ENCODE peak calls at places on chromosomes 4 and X, in four cellular contexts. One of them, this sample, is unnamed.

GRCh38 chrX:18179446-18179845 is 41.2 kb downstream of the BEND2 start:
- DNase-seq in RKO: no peak
- DNase-seq in naive thymus-derived CD8-positive, alpha-beta T cell: no peak
- DNase-seq in effector memory CD8-positive, alpha-beta T cell: no peak
- DNase-seq in this sample: no peak

GRCh38 chr4:31682796-31683195 is 962.6 kb downstream of the PCDH7 start:
- DNase-seq in RKO: no peak
- DNase-seq in naive thymus-derived CD8-positive, alpha-beta T cell: no peak
- DNase-seq in effector memory CD8-positive, alpha-beta T cell: no peak
- DNase-seq in this sample: no peak

GRCh38 chr4:47930971-47931804 is 16.8 kb upstream of the NFXL1 start:
- DNase-seq in RKO: no peak
- DNase-seq in naive thymus-derived CD8-positive, alpha-beta T cell: no peak
- DNase-seq in effector memory CD8-positive, alpha-beta T cell: no peak
- DNase-seq in this sample: no peak

GRCh38 chrX:154991039-154991438 is 31.5 kb downstream of the F8 start:
- DNase-seq in RKO: no peak
- DNase-seq in naive thymus-derived CD8-positive, alpha-beta T cell: no peak
- DNase-seq in effector memory CD8-positive, alpha-beta T cell: no peak
- DNase-seq in this sample: no peak

GRCh38 chr4:182188622-182189021 is 54.6 kb upstream of the TENM3 start:
- DNase-seq in RKO: peak; percentile 11
- DNase-seq in naive thymus-derived CD8-positive, alpha-beta T cell: no peak
- DNase-seq in effector memory CD8-positive, alpha-beta T cell: no peak
- DNase-seq in this sample: no peak

GRCh38 chr4:41322613-41323012 is 65.9 kb downstream of the UCHL1 start:
- DNase-seq in RKO: no peak
- DNase-seq in naive thymus-derived CD8-positive, alpha-beta T cell: no peak
- DNase-seq in effector memory CD8-positive, alpha-beta T cell: no peak
- DNase-seq in this sample: no peak

GRCh38 chr4:96016615-96017299 is 176.9 kb downstream of the PDHA2 start:
- DNase-seq in RKO: peak; percentile 44
- DNase-seq in naive thymus-derived CD8-positive, alpha-beta T cell: no peak
- DNase-seq in effector memory CD8-positive, alpha-beta T cell: no peak
- DNase-seq in this sample: no peak

GRCh38 chr4:124913237-124913636 is 200.7 kb upstream of the ANKRD50 start:
- DNase-seq in RKO: no peak
- DNase-seq in naive thymus-derived CD8-positive, alpha-beta T cell: no peak
- DNase-seq in effector memory CD8-positive, alpha-beta T cell: no peak
- DNase-seq in this sample: no peak

GRCh38 chr4:2842667-2843022 is 999 bp upstream of the ADD1 start:
- DNase-seq in RKO: no peak
- DNase-seq in naive thymus-derived CD8-positive, alpha-beta T cell: no peak
- DNase-seq in effector memory CD8-positive, alpha-beta T cell: no peak
- DNase-seq in this sample: no peak

GRCh38 chr4:242121-242848 is 63.0 kb downstream of the ZNF732 start:
- DNase-seq in RKO: peak; percentile 91
- DNase-seq in naive thymus-derived CD8-positive, alpha-beta T cell: peak; percentile 81
- DNase-seq in effector memory CD8-positive, alpha-beta T cell: peak; percentile 65
- DNase-seq in this sample: peak; percentile 74

GRCh38 chr4:127179451-127180087 is 453.2 kb upstream of the INTU start:
- DNase-seq in RKO: no peak
- DNase-seq in naive thymus-derived CD8-positive, alpha-beta T cell: no peak
- DNase-seq in effector memory CD8-positive, alpha-beta T cell: no peak
- DNase-seq in this sample: no peak

GRCh38 chrX:109797311-109797975 is 64.4 kb upstream of the ACSL4 start:
- DNase-seq in RKO: no peak
- DNase-seq in naive thymus-derived CD8-positive, alpha-beta T cell: no peak
- DNase-seq in effector memory CD8-positive, alpha-beta T cell: no peak
- DNase-seq in this sample: no peak

GRCh38 chr4:145690610-145691009 is 10.7 kb downstream of the C4orf51 start:
- DNase-seq in RKO: no peak
- DNase-seq in naive thymus-derived CD8-positive, alpha-beta T cell: no peak
- DNase-seq in effector memory CD8-positive, alpha-beta T cell: no peak
- DNase-seq in this sample: no peak

GRCh38 chrX:9847071-9847470 is 60.8 kb downstream of the SHROOM2 start:
- DNase-seq in RKO: peak; percentile 27
- DNase-seq in naive thymus-derived CD8-positive, alpha-beta T cell: no peak
- DNase-seq in effector memory CD8-positive, alpha-beta T cell: no peak
- DNase-seq in this sample: no peak

GRCh38 chrX:39418936-39419659 is 617.8 kb downstream of the MID1IP1 start:
- DNase-seq in RKO: no peak
- DNase-seq in naive thymus-derived CD8-positive, alpha-beta T cell: no peak
- DNase-seq in effector memory CD8-positive, alpha-beta T cell: no peak
- DNase-seq in this sample: no peak

GRCh38 chr4:113756005-113756410 is 5.5 kb downstream of the CAMK2D start:
- DNase-seq in RKO: peak; percentile 68
- DNase-seq in naive thymus-derived CD8-positive, alpha-beta T cell: no peak
- DNase-seq in effector memory CD8-positive, alpha-beta T cell: no peak
- DNase-seq in this sample: no peak

GRCh38 chr4:76801621-76802545 is 96.1 kb downstream of the SOWAHB start:
- DNase-seq in RKO: no peak
- DNase-seq in naive thymus-derived CD8-positive, alpha-beta T cell: no peak
- DNase-seq in effector memory CD8-positive, alpha-beta T cell: no peak
- DNase-seq in this sample: no peak

GRCh38 chrX:17967888-17968287 is 106.8 kb upstream of the RAI2 start:
- DNase-seq in RKO: no peak
- DNase-seq in naive thymus-derived CD8-positive, alpha-beta T cell: no peak
- DNase-seq in effector memory CD8-positive, alpha-beta T cell: no peak
- DNase-seq in this sample: no peak

GRCh38 chr4:77196866-77197265 is 39.9 kb downstream of the CCNG2 start:
- DNase-seq in RKO: no peak
- DNase-seq in naive thymus-derived CD8-positive, alpha-beta T cell: no peak
- DNase-seq in effector memory CD8-positive, alpha-beta T cell: no peak
- DNase-seq in this sample: peak; percentile 60

GRCh38 chrX:23435108-23435507 is 100.5 kb downstream of the PTCHD1 start:
- DNase-seq in RKO: no peak
- DNase-seq in naive thymus-derived CD8-positive, alpha-beta T cell: no peak
- DNase-seq in effector memory CD8-positive, alpha-beta T cell: no peak
- DNase-seq in this sample: no peak

GRCh38 chr4:138521809-138522208 is 279.7 kb upstream of the SLC7A11 start:
- DNase-seq in RKO: no peak
- DNase-seq in naive thymus-derived CD8-positive, alpha-beta T cell: no peak
- DNase-seq in effector memory CD8-positive, alpha-beta T cell: no peak
- DNase-seq in this sample: no peak

GRCh38 chrX:112941209-112941788 is 100.7 kb upstream of the AMOT start:
- DNase-seq in RKO: peak; percentile 5
- DNase-seq in naive thymus-derived CD8-positive, alpha-beta T cell: no peak
- DNase-seq in effector memory CD8-positive, alpha-beta T cell: no peak
- DNase-seq in this sample: no peak

GRCh38 chr4:169159614-169160013 is 111.1 kb downstream of the SH3RF1 start:
- DNase-seq in RKO: no peak
- DNase-seq in naive thymus-derived CD8-positive, alpha-beta T cell: no peak
- DNase-seq in effector memory CD8-positive, alpha-beta T cell: no peak
- DNase-seq in this sample: no peak

GRCh38 chrX:33726281-33727160 is 405.6 kb downstream of the FAM47A start:
- DNase-seq in RKO: no peak
- DNase-seq in naive thymus-derived CD8-positive, alpha-beta T cell: no peak
- DNase-seq in effector memory CD8-positive, alpha-beta T cell: no peak
- DNase-seq in this sample: no peak

GRCh38 chr4:13454786-13455185 is 29.4 kb downstream of the RAB28 start:
- DNase-seq in RKO: no peak
- DNase-seq in naive thymus-derived CD8-positive, alpha-beta T cell: no peak
- DNase-seq in effector memory CD8-positive, alpha-beta T cell: no peak
- DNase-seq in this sample: no peak

GRCh38 chr4:147723316-147723715 is 8.6 kb upstream of the ARHGAP10 start:
- DNase-seq in RKO: no peak
- DNase-seq in naive thymus-derived CD8-positive, alpha-beta T cell: no peak
- DNase-seq in effector memory CD8-positive, alpha-beta T cell: no peak
- DNase-seq in this sample: no peak

GRCh38 chrX:50747471-50747900 is 66.5 kb downstream of the SHROOM4 start:
- DNase-seq in RKO: peak; percentile 40
- DNase-seq in naive thymus-derived CD8-positive, alpha-beta T cell: peak; percentile 3
- DNase-seq in effector memory CD8-positive, alpha-beta T cell: no peak
- DNase-seq in this sample: no peak

GRCh38 chrX:38859602-38860001 is 58.3 kb downstream of the MID1IP1 start:
- DNase-seq in RKO: no peak
- DNase-seq in naive thymus-derived CD8-positive, alpha-beta T cell: no peak
- DNase-seq in effector memory CD8-positive, alpha-beta T cell: no peak
- DNase-seq in this sample: no peak

GRCh38 chrX:115142057-115142456 is 47.2 kb upstream of the RBMXL3 start:
- DNase-seq in RKO: no peak
- DNase-seq in naive thymus-derived CD8-positive, alpha-beta T cell: no peak
- DNase-seq in effector memory CD8-positive, alpha-beta T cell: no peak
- DNase-seq in this sample: no peak

GRCh38 chr4:84159767-84160166 is 339.3 kb downstream of the NKX6-1 start:
- DNase-seq in RKO: no peak
- DNase-seq in naive thymus-derived CD8-positive, alpha-beta T cell: no peak
- DNase-seq in effector memory CD8-positive, alpha-beta T cell: no peak
- DNase-seq in this sample: no peak

GRCh38 chr4:128600996-128601857 is 208.3 kb upstream of the JADE1 start:
- DNase-seq in RKO: peak; percentile 83
- DNase-seq in naive thymus-derived CD8-positive, alpha-beta T cell: no peak
- DNase-seq in effector memory CD8-positive, alpha-beta T cell: no peak
- DNase-seq in this sample: no peak

GRCh38 chr4:131137196-131137595 is 2011.9 kb upstream of the PCDH10 start:
- DNase-seq in RKO: no peak
- DNase-seq in naive thymus-derived CD8-positive, alpha-beta T cell: no peak
- DNase-seq in effector memory CD8-positive, alpha-beta T cell: no peak
- DNase-seq in this sample: no peak

GRCh38 chr4:11299016-11299415 is 129.7 kb downstream of the HS3ST1 start:
- DNase-seq in RKO: no peak
- DNase-seq in naive thymus-derived CD8-positive, alpha-beta T cell: no peak
- DNase-seq in effector memory CD8-positive, alpha-beta T cell: no peak
- DNase-seq in this sample: no peak

GRCh38 chr4:90318208-90318607 is 191.0 kb downstream of the CCSER1 start:
- DNase-seq in RKO: peak; percentile 12
- DNase-seq in naive thymus-derived CD8-positive, alpha-beta T cell: no peak
- DNase-seq in effector memory CD8-positive, alpha-beta T cell: no peak
- DNase-seq in this sample: no peak

GRCh38 chrX:13069771-13070410 is 25.5 kb upstream of the FAM9C start:
- DNase-seq in RKO: no peak
- DNase-seq in naive thymus-derived CD8-positive, alpha-beta T cell: no peak
- DNase-seq in effector memory CD8-positive, alpha-beta T cell: no peak
- DNase-seq in this sample: no peak

GRCh38 chr4:162164881-162165528 is 1.2 kb upstream of the FSTL5 start:
- DNase-seq in RKO: no peak
- DNase-seq in naive thymus-derived CD8-positive, alpha-beta T cell: no peak
- DNase-seq in effector memory CD8-positive, alpha-beta T cell: no peak
- DNase-seq in this sample: no peak

GRCh38 chr4:76515975-76516853 is 81.2 kb downstream of the SHROOM3 start:
- DNase-seq in RKO: no peak
- DNase-seq in naive thymus-derived CD8-positive, alpha-beta T cell: no peak
- DNase-seq in effector memory CD8-positive, alpha-beta T cell: no peak
- DNase-seq in this sample: no peak

GRCh38 chrX:97529801-97530200 is 646.1 kb downstream of the RPA4 start:
- DNase-seq in RKO: no peak
- DNase-seq in naive thymus-derived CD8-positive, alpha-beta T cell: no peak
- DNase-seq in effector memory CD8-positive, alpha-beta T cell: no peak
- DNase-seq in this sample: no peak

GRCh38 chr4:85681194-85681803 is 206.3 kb downstream of the ARHGAP24 start:
- DNase-seq in RKO: no peak
- DNase-seq in naive thymus-derived CD8-positive, alpha-beta T cell: no peak
- DNase-seq in effector memory CD8-positive, alpha-beta T cell: no peak
- DNase-seq in this sample: peak; percentile 60

This sample was measured in naive B cell.